ENCODE peak calls at places on chromosomes 16 and 17, in ten cellular contexts. One of them, this sample, is unnamed.

GRCh38 chr16:66523861-66524354 is 26.0 kb downstream of the TK2 start:
- DNase-seq in upper lobe of left lung: no peak
- DNase-seq in NCI-H2171: no peak
- DNase-seq in activated CD4-positive, alpha-beta T cell treated with anti-CD3 and anti-CD28 coated beads for 24 hours: no peak
- DNase-seq in SK-MEL-5: no peak
- DNase-seq in stomach: no peak
- DNase-seq in GM04503: no peak
- DNase-seq in activated CD8-positive, alpha-beta T cell treated with anti-CD3 and anti-CD28 coated beads, Interleukin-2, amount 10 ng/mL, durations not matched to agents 7 days and 5 days: peak
- DNase-seq in RWPE1: no peak
- DNase-seq in glutamatergic neuron: no peak
- DNase-seq in this sample: no peak

GRCh38 chr16:69917739-69918138 is 33.4 kb upstream of the CLEC18A start:
- DNase-seq in upper lobe of left lung: no peak
- DNase-seq in NCI-H2171: no peak
- DNase-seq in activated CD4-positive, alpha-beta T cell treated with anti-CD3 and anti-CD28 coated beads for 24 hours: no peak
- DNase-seq in SK-MEL-5: no peak
- DNase-seq in stomach: no peak
- DNase-seq in GM04503: peak
- DNase-seq in activated CD8-positive, alpha-beta T cell treated with anti-CD3 and anti-CD28 coated beads, Interleukin-2, amount 10 ng/mL, durations not matched to agents 7 days and 5 days: no peak
- DNase-seq in RWPE1: peak
- DNase-seq in glutamatergic neuron: no peak
- DNase-seq in this sample: no peak

GRCh38 chr17:58371300-58371950 is 19.4 kb upstream of the SUPT4H1 start:
- DNase-seq in upper lobe of left lung: no peak
- DNase-seq in NCI-H2171: no peak
- DNase-seq in activated CD4-positive, alpha-beta T cell treated with anti-CD3 and anti-CD28 coated beads for 24 hours: no peak
- DNase-seq in SK-MEL-5: no peak
- DNase-seq in stomach: no peak
- DNase-seq in GM04503: no peak
- DNase-seq in activated CD8-positive, alpha-beta T cell treated with anti-CD3 and anti-CD28 coated beads, Interleukin-2, amount 10 ng/mL, durations not matched to agents 7 days and 5 days: no peak
- DNase-seq in RWPE1: no peak
- DNase-seq in glutamatergic neuron: no peak
- DNase-seq in this sample: no peak

GRCh38 chr17:71970312-71970711 is 150.5 kb upstream of the SOX9 start:
- DNase-seq in upper lobe of left lung: no peak
- DNase-seq in NCI-H2171: no peak
- DNase-seq in activated CD4-positive, alpha-beta T cell treated with anti-CD3 and anti-CD28 coated beads for 24 hours: no peak
- DNase-seq in SK-MEL-5: no peak
- DNase-seq in stomach: no peak
- DNase-seq in GM04503: no peak
- DNase-seq in activated CD8-positive, alpha-beta T cell treated with anti-CD3 and anti-CD28 coated beads, Interleukin-2, amount 10 ng/mL, durations not matched to agents 7 days and 5 days: no peak
- DNase-seq in RWPE1: peak
- DNase-seq in glutamatergic neuron: no peak
- DNase-seq in this sample: no peak

GRCh38 chr16:56630134-56630533 is 2.3 kb upstream of the MT1M start:
- DNase-seq in upper lobe of left lung: no peak
- DNase-seq in NCI-H2171: no peak
- DNase-seq in activated CD4-positive, alpha-beta T cell treated with anti-CD3 and anti-CD28 coated beads for 24 hours: no peak
- DNase-seq in SK-MEL-5: no peak
- DNase-seq in stomach: no peak
- DNase-seq in GM04503: no peak
- DNase-seq in activated CD8-positive, alpha-beta T cell treated with anti-CD3 and anti-CD28 coated beads, Interleukin-2, amount 10 ng/mL, durations not matched to agents 7 days and 5 days: no peak
- DNase-seq in RWPE1: no peak
- DNase-seq in glutamatergic neuron: no peak
- DNase-seq in this sample: no peak

GRCh38 chr16:50195276-50195675 is 42.2 kb downstream of the TENT4B start:
- DNase-seq in upper lobe of left lung: no peak
- DNase-seq in NCI-H2171: no peak
- DNase-seq in activated CD4-positive, alpha-beta T cell treated with anti-CD3 and anti-CD28 coated beads for 24 hours: no peak
- DNase-seq in SK-MEL-5: no peak
- DNase-seq in stomach: no peak
- DNase-seq in GM04503: peak
- DNase-seq in activated CD8-positive, alpha-beta T cell treated with anti-CD3 and anti-CD28 coated beads, Interleukin-2, amount 10 ng/mL, durations not matched to agents 7 days and 5 days: no peak
- DNase-seq in RWPE1: peak
- DNase-seq in glutamatergic neuron: no peak
- DNase-seq in this sample: no peak

GRCh38 chr16:66007717-66008116 is 358.8 kb upstream of the CDH5 start:
- DNase-seq in upper lobe of left lung: no peak
- DNase-seq in NCI-H2171: no peak
- DNase-seq in activated CD4-positive, alpha-beta T cell treated with anti-CD3 and anti-CD28 coated beads for 24 hours: no peak
- DNase-seq in SK-MEL-5: no peak
- DNase-seq in stomach: no peak
- DNase-seq in GM04503: peak
- DNase-seq in activated CD8-positive, alpha-beta T cell treated with anti-CD3 and anti-CD28 coated beads, Interleukin-2, amount 10 ng/mL, durations not matched to agents 7 days and 5 days: no peak
- DNase-seq in RWPE1: peak
- DNase-seq in glutamatergic neuron: no peak
- DNase-seq in this sample: no peak

GRCh38 chr17:77373298-77374169 is 232.8 kb downstream of the SEC14L1 start:
- DNase-seq in upper lobe of left lung: no peak
- DNase-seq in NCI-H2171: peak
- DNase-seq in activated CD4-positive, alpha-beta T cell treated with anti-CD3 and anti-CD28 coated beads for 24 hours: no peak
- DNase-seq in SK-MEL-5: no peak
- DNase-seq in stomach: peak
- DNase-seq in GM04503: no peak
- DNase-seq in activated CD8-positive, alpha-beta T cell treated with anti-CD3 and anti-CD28 coated beads, Interleukin-2, amount 10 ng/mL, durations not matched to agents 7 days and 5 days: peak
- DNase-seq in RWPE1: no peak
- DNase-seq in glutamatergic neuron: peak
- DNase-seq in this sample: no peak

GRCh38 chr16:12195296-12195695 is 218.8 kb downstream of the SNX29 start:
- DNase-seq in upper lobe of left lung: no peak
- DNase-seq in NCI-H2171: no peak
- DNase-seq in activated CD4-positive, alpha-beta T cell treated with anti-CD3 and anti-CD28 coated beads for 24 hours: no peak
- DNase-seq in SK-MEL-5: no peak
- DNase-seq in stomach: no peak
- DNase-seq in GM04503: no peak
- DNase-seq in activated CD8-positive, alpha-beta T cell treated with anti-CD3 and anti-CD28 coated beads, Interleukin-2, amount 10 ng/mL, durations not matched to agents 7 days and 5 days: no peak
- DNase-seq in RWPE1: no peak
- DNase-seq in glutamatergic neuron: no peak
- DNase-seq in this sample: no peak

GRCh38 chr17:65360961-65361552 is 200.4 kb downstream of the AXIN2 start:
- DNase-seq in upper lobe of left lung: no peak
- DNase-seq in NCI-H2171: no peak
- DNase-seq in activated CD4-positive, alpha-beta T cell treated with anti-CD3 and anti-CD28 coated beads for 24 hours: no peak
- DNase-seq in SK-MEL-5: no peak
- DNase-seq in stomach: no peak
- DNase-seq in GM04503: no peak
- DNase-seq in activated CD8-positive, alpha-beta T cell treated with anti-CD3 and anti-CD28 coated beads, Interleukin-2, amount 10 ng/mL, durations not matched to agents 7 days and 5 days: no peak
- DNase-seq in RWPE1: no peak
- DNase-seq in glutamatergic neuron: no peak
- DNase-seq in this sample: no peak

GRCh38 chr17:44734272-44734671 is 24.5 kb upstream of the ADAM11 start:
- DNase-seq in upper lobe of left lung: no peak
- DNase-seq in NCI-H2171: no peak
- DNase-seq in activated CD4-positive, alpha-beta T cell treated with anti-CD3 and anti-CD28 coated beads for 24 hours: no peak
- DNase-seq in SK-MEL-5: no peak
- DNase-seq in stomach: no peak
- DNase-seq in GM04503: no peak
- DNase-seq in activated CD8-positive, alpha-beta T cell treated with anti-CD3 and anti-CD28 coated beads, Interleukin-2, amount 10 ng/mL, durations not matched to agents 7 days and 5 days: no peak
- DNase-seq in RWPE1: no peak
- DNase-seq in glutamatergic neuron: no peak
- DNase-seq in this sample: no peak

GRCh38 chr17:49788443-49789277 is at the start of gene KAT7:
- DNase-seq in upper lobe of left lung: peak
- DNase-seq in NCI-H2171: peak
- DNase-seq in activated CD4-positive, alpha-beta T cell treated with anti-CD3 and anti-CD28 coated beads for 24 hours: peak
- DNase-seq in SK-MEL-5: peak
- DNase-seq in stomach: peak
- DNase-seq in GM04503: peak
- DNase-seq in activated CD8-positive, alpha-beta T cell treated with anti-CD3 and anti-CD28 coated beads, Interleukin-2, amount 10 ng/mL, durations not matched to agents 7 days and 5 days: peak
- DNase-seq in RWPE1: peak
- DNase-seq in glutamatergic neuron: peak
- DNase-seq in this sample: peak

This sample was measured in foreskin melanocyte.